ENCODE peak calls at places on chromosome 16, in four cellular contexts. J, W, E and O are unnamed samples.

GRCh38 chr16:48291303-48291702 is 44.0 kb upstream of the ABCC11 start:
- DNase-seq in W (no peak), E (no peak), J (no peak), O (no peak)

GRCh38 chr16:25868966-25869365 is 177.2 kb downstream of the HS3ST4 start:
- DNase-seq in E (no peak), J (no peak), W (no peak), O (no peak)

GRCh38 chr16:80014241-80014939 is 413.9 kb upstream of the MAF start:
- DNase-seq in J (no peak), E (no peak), W (no peak), O (no peak)

GRCh38 chr16:11094075-11094593 is 149.8 kb downstream of the CLEC16A start:
- DNase-seq in E (no peak), J (no peak), W (no peak), O (no peak)

GRCh38 chr16:85286066-85286712 is 173.9 kb upstream of the CIBAR2 start:
- DNase-seq in W (no peak), E (no peak), J (no peak), O (no peak)

GRCh38 chr16:25048146-25048618 is 33.0 kb upstream of the ARHGAP17 start:
- DNase-seq in W (no peak), E (no peak), J (no peak), O (no peak)

GRCh38 chr16:72787519-72788268 is 260.2 kb downstream of the ZFHX3 start:
- DNase-seq in E (peak; percentile 62), J (peak; percentile 77), W (peak; percentile 93), O (peak; percentile 25)

GRCh38 chr16:69399361-69399760 is 13.6 kb upstream of the TERF2 start:
- DNase-seq in J (no peak), W (peak; percentile 17), E (no peak), O (no peak)

GRCh38 chr16:47392114-47392513 is 68.7 kb downstream of the ITFG1 start:
- DNase-seq in W (no peak), E (no peak), J (no peak), O (no peak)

GRCh38 chr16:73813523-73813922 is 483.1 kb upstream of the PSMD7 start:
- DNase-seq in E (no peak), W (no peak), J (no peak), O (no peak)

GRCh38 chr16:12341423-12341822 is 364.9 kb downstream of the SNX29 start:
- DNase-seq in W (peak; percentile 51), J (no peak), E (no peak), O (no peak)

GRCh38 chr16:53071748-53072301 is 17.0 kb downstream of the CHD9 start:
- DNase-seq in W (no peak), E (no peak), J (peak; percentile 40), O (no peak)

GRCh38 chr16:56860226-56861020 is 4.6 kb upstream of the SLC12A3 start:
- DNase-seq in E (no peak), J (no peak), W (no peak), O (no peak)

GRCh38 chr16:85390511-85391174 is 222.5 kb upstream of the GSE1 start:
- DNase-seq in E (peak; percentile 3), J (peak; percentile 88), W (peak; percentile 96), O (no peak)

GRCh38 chr16:71848622-71849021 is 2.8 kb downstream of the ATXN1L start:
- DNase-seq in J (no peak), W (no peak), E (no peak), O (no peak)

GRCh38 chr16:74071996-74072559 is 224.5 kb upstream of the PSMD7 start:
- DNase-seq in E (no peak), J (no peak), W (no peak), O (no peak)

GRCh38 chr16:56866955-56867830 is 2.2 kb downstream of the SLC12A3 start:
- DNase-seq in W (peak; percentile 83), J (peak; percentile 41), E (peak; percentile 54), O (peak; percentile 18)

GRCh38 chr16:49049191-49049590 is 232.4 kb downstream of the CBLN1 start:
- DNase-seq in J (no peak), W (no peak), E (no peak), O (no peak)